ENCODE peak calls at places on chromosomes 12 and 14, in nine cellular contexts. A is suprapubic skin, Y is H1, Z is SK-N-SH, I is spleen, G is GM23338, M is stomach, Q is HepG2, S is GM12878. W is an unnamed sample.

GRCh38 chr12:123384318-123384993 is 524 bp downstream of the KMT5A start:
- DNase-seq in S (no peak), I (peak), Q (no peak), M (no peak), G (peak), A (no peak), Z (peak), Y (no peak), W (no peak)

GRCh38 chr14:58455593-58456265 is 28.2 kb downstream of the KIAA0586 start:
- DNase-seq in Z (no peak), S (no peak), Q (no peak), Y (peak), G (no peak), A (no peak), I (no peak), M (no peak), W (no peak)

GRCh38 chr12:124433906-124434305 is 133.5 kb downstream of the NCOR2 start:
- DNase-seq in S (no peak), Q (no peak), M (no peak), I (no peak), A (no peak), Y (no peak), G (no peak), Z (no peak), W (no peak)

GRCh38 chr14:65035049-65035448 is 48.4 kb downstream of the FNTB start:
- DNase-seq in Z (peak), Y (no peak), M (peak), A (no peak), S (no peak), G (no peak), I (peak), Q (no peak), W (no peak)

GRCh38 chr14:92955381-92955780 is 32.4 kb downstream of the CHGA start:
- DNase-seq in G (no peak), A (no peak), S (no peak), Z (no peak), M (no peak), Q (no peak), Y (no peak), I (no peak), W (no peak)

GRCh38 chr12:108722463-108722862 is 8.9 kb downstream of the CORO1C start:
- DNase-seq in G (no peak), A (no peak), S (no peak), Z (no peak), I (no peak), Q (no peak), Y (no peak), M (no peak), W (no peak)

GRCh38 chr14:90791481-90791880 is 24.7 kb downstream of the TTC7B start:
- DNase-seq in Q (no peak), A (no peak), M (no peak), G (no peak), S (no peak), I (peak), Y (no peak), Z (no peak), W (no peak)

GRCh38 chr12:27498159-27498558 is 25.8 kb upstream of the PPFIBP1 start:
- DNase-seq in M (no peak), Q (no peak), G (no peak), A (no peak), I (no peak), S (peak), Z (no peak), Y (no peak), W (no peak)

GRCh38 chr12:70254225-70254624 is 11.0 kb downstream of the CNOT2 start:
- DNase-seq in Y (no peak), Z (no peak), I (no peak), M (no peak), Q (no peak), A (no peak), G (no peak), S (no peak), W (no peak)

GRCh38 chr12:68440068-68440581 is 108.0 kb upstream of the MDM1 start:
- DNase-seq in M (no peak), Q (no peak), I (no peak), S (no peak), Y (no peak), Z (no peak), G (no peak), A (no peak), W (no peak)

GRCh38 chr14:65850429-65851145 is 438.1 kb downstream of the FUT8 start:
- DNase-seq in I (no peak), S (no peak), Y (no peak), Q (no peak), M (no peak), Z (peak), G (no peak), A (no peak), W (peak)

GRCh38 chr12:77324763-77325468 is 259.5 kb upstream of the E2F7 start:
- DNase-seq in Q (peak), I (peak), G (peak), A (peak), M (peak), Y (peak), S (no peak), Z (peak), W (peak)

GRCh38 chr12:76621582-76622024 is 62.0 kb upstream of the OSBPL8 start:
- DNase-seq in Q (peak), Y (peak), S (peak), A (peak), M (peak), I (no peak), Z (peak), G (peak), W (peak)

GRCh38 chr14:71933026-71933587 is 878 bp downstream of the RGS6 start:
- DNase-seq in I (no peak), Y (no peak), S (no peak), G (peak), Z (no peak), A (no peak), M (no peak), Q (no peak), W (no peak)

GRCh38 chr12:1572731-1573130 is 21.6 kb downstream of the FBXL14 start:
- DNase-seq in M (no peak), Z (no peak), A (no peak), I (no peak), G (no peak), Y (no peak), S (no peak), Q (no peak), W (no peak)

GRCh38 chr14:105448706-105449111 is 25.9 kb upstream of the CRIP2 start:
- DNase-seq in Y (peak), S (no peak), Z (peak), M (peak), A (no peak), Q (peak), I (peak), G (peak), W (peak)

GRCh38 chr14:71138236-71139057 is 231.2 kb downstream of the PCNX1 start:
- DNase-seq in S (no peak), A (no peak), I (no peak), M (no peak), G (no peak), Q (no peak), Y (no peak), Z (no peak), W (no peak)

GRCh38 chr14:56160058-56160457 is 41.8 kb downstream of the PELI2 start:
- DNase-seq in Y (no peak), M (no peak), Z (no peak), G (no peak), I (no peak), Q (no peak), S (no peak), A (no peak), W (no peak)

GRCh38 chr12:88305491-88305890 is 163.4 kb downstream of the TMTC3 start:
- DNase-seq in I (no peak), M (no peak), Z (no peak), Y (no peak), Q (peak), G (no peak), S (no peak), A (no peak), W (no peak)

GRCh38 chr12:72278894-72279293 is 6.7 kb downstream of the TRHDE start:
- DNase-seq in Q (no peak), I (no peak), G (no peak), A (no peak), S (no peak), M (no peak), Z (no peak), Y (no peak), W (no peak)

GRCh38 chr12:24898606-24899005 is 50.3 kb downstream of the BCAT1 start:
- DNase-seq in Z (no peak), Y (no peak), Q (no peak), A (no peak), G (no peak), S (no peak), M (no peak), I (no peak), W (no peak)

GRCh38 chr14:30808576-30808975 is 65.8 kb upstream of the COCH start:
- DNase-seq in Y (no peak), Q (no peak), M (no peak), Z (no peak), I (no peak), S (no peak), G (no peak), A (no peak), W (no peak)

GRCh38 chr12:123134265-123134664 is 16.6 kb downstream of the PITPNM2 start:
- DNase-seq in M (no peak), Q (no peak), S (no peak), Z (no peak), Y (no peak), G (no peak), A (no peak), I (peak), W (no peak)

GRCh38 chr12:94103986-94104385 is 44.4 kb upstream of the PLXNC1 start:
- DNase-seq in I (no peak), A (no peak), G (no peak), Z (no peak), S (no peak), Q (no peak), Y (no peak), M (no peak), W (peak)

GRCh38 chr14:101242442-101243385 is 318.6 kb upstream of the DIO3 start:
- DNase-seq in A (no peak), Z (peak), G (no peak), S (no peak), Y (no peak), Q (no peak), M (no peak), I (peak), W (no peak)

GRCh38 chr14:91098591-91098990 is 15.3 kb upstream of the DGLUCY start:
- DNase-seq in Q (no peak), M (no peak), S (no peak), Y (no peak), I (no peak), A (no peak), Z (no peak), G (no peak), W (no peak)

GRCh38 chr12:25716842-25717241 is 163.8 kb upstream of the LMNTD1 start:
- DNase-seq in A (no peak), Y (no peak), S (no peak), Z (no peak), I (no peak), M (no peak), G (no peak), Q (no peak), W (no peak)

GRCh38 chr12:112528521-112528920 is 109.8 kb downstream of the PTPN11 start:
- DNase-seq in Y (no peak), I (no peak), Q (no peak), Z (no peak), M (no peak), S (no peak), G (no peak), A (no peak), W (no peak)
- TF ChIP-seq POLR2AphosphoS5 in Y (no peak), I (no peak), Q (no peak), Z (no peak), M (no peak), S (no peak), G (no peak), A (no peak), W (no peak)

DNA sequence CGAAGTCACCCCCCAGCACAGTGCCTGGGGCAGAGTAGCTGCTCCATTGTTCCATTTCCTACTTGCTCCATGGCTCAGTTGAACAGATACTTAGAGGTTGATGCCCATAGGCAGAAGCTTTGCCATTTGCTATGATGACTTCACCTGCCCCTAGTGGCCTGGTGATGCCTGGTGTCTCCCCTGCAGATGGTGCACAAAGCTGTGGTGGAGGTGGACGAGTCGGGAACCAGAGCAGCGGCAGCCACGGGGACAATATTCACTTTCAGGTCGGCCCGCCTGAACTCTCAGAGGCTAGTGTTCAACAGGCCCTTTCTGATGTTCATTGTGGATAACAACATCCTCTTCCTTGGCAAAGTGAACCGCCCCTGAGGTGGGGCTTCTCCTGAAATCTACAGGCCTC is 10.6 kb downstream of the SERPINA5 start:
- DNase-seq in I (no peak), G (no peak), Y (no peak), Z (no peak), Q (no peak), A (no peak), S (no peak), M (no peak), W (no peak)
- TF ChIP-seq CTCF in I (no peak), G (no peak), Y (no peak), Z (no peak), Q (peak), A (no peak), S (no peak), M (no peak), W (no peak)

GRCh38 chr12:42957136-42957535 is 367.6 kb upstream of the PRICKLE1 start:
- DNase-seq in S (no peak), G (no peak), Y (no peak), Z (no peak), I (no peak), A (no peak), M (no peak), Q (no peak), W (no peak)

GRCh38 chr12:42958271-42958674 is 368.7 kb upstream of the PRICKLE1 start:
- DNase-seq in I (no peak), Q (no peak), M (no peak), Y (no peak), Z (no peak), G (no peak), A (no peak), S (no peak), W (no peak)

GRCh38 chr12:42962384-42962783 is 372.8 kb upstream of the PRICKLE1 start:
- DNase-seq in Z (peak), Q (no peak), G (no peak), A (no peak), S (no peak), I (no peak), Y (no peak), M (no peak), W (no peak)

GRCh38 chr12:42961395-42961794 is 371.8 kb upstream of the PRICKLE1 start:
- DNase-seq in Q (peak), A (no peak), G (peak), S (no peak), Y (peak), I (no peak), Z (no peak), M (no peak), W (no peak)

DNA sequence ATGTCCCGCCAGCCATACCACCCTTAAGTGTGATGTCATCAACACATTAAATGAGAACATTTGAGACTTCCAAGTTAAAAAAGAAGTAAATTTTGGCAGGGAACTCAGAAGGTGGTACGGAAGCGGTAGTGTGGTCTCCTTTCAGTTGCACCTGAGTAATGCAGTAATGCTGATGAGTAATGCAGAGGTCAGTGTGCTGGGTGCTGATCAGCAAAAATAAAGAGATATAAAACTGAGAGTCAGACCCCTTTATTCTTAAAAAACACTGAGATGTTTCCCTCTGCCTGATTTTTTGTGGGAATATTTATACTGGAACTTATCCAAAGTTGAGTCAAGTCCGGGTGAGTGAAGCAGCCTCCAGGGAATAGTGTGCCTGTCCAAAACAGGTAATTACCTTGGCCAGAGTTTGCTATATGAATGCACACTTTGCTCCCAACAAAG is 370.6 kb upstream of the PRICKLE1 start:
- DNase-seq in A (no peak), M (no peak), Y (no peak), Q (no peak), G (no peak), I (no peak), S (no peak), Z (no peak), W (no peak)
- TF ChIP-seq POLR2AphosphoS5 in A (no peak), M (no peak), Y (no peak), Q (no peak), G (no peak), I (no peak), S (no peak), Z (no peak), W (no peak)

DNA sequence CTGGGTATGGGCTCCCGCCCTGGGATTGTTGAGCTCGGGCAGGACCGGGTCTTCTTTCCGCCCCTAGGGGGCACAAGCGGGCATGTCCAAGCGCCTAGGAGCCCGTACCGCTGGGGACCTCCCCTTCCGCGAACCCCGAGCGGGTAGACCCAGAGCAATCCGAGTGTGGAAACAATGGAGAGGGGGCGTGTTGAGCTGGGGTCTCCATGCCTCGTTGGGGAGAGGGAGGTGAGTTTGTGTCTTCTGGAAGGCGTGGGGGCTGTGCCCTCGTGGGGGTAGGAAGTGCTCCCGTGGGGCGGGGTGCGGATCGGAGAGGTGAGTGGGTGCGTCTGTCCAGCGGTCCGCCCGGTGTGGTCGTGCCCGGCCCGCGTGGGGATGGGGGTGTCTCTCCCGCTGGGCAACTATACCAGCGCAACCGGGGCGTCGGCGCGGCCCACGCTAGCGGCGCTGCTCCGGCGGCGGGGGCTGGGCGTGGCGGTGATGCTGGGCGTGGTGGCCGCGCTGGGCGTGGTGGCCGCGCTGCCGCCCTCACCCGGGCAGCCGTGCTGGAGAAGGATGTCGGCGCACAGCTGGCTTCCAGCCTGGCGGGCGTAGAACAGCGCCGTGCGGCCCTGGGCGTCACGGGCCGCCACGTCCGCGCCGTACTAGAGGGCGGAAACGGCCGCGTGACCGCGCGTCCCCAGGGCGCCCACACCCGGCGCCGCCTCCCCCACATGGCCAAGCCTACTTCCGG is 12.2 kb downstream of the AGAP2 start:
- DNase-seq in Z (peak), A (peak), G (peak), Q (peak), Y (peak), I (peak), M (peak), S (no peak), W (peak)
- TF ChIP-seq CTCF in Z (peak), A (peak), G (peak), Q (peak), Y (peak), I (peak), M (no peak), S (no peak), W (peak)

GRCh38 chr12:21472197-21472596 is 29.2 kb downstream of the RECQL start:
- DNase-seq in A (no peak), Z (no peak), M (no peak), G (no peak), Y (no peak), S (no peak), I (no peak), Q (no peak), W (no peak)
- TF ChIP-seq POLR2AphosphoS5 in A (no peak), Z (no peak), M (no peak), G (no peak), Y (no peak), S (peak), I (no peak), Q (no peak), W (no peak)

GRCh38 chr12:53172352-53172751 is 8.2 kb upstream of the ZNF740 start:
- DNase-seq in M (no peak), I (no peak), S (no peak), Z (no peak), G (no peak), Q (no peak), A (no peak), Y (no peak), W (no peak)

GRCh38 chr12:53170876-53171724 is 9.4 kb upstream of the ZNF740 start:
- DNase-seq in M (peak), Z (no peak), S (no peak), I (no peak), Q (no peak), Y (no peak), A (no peak), G (no peak), W (no peak)

GRCh38 chr12:53171725-53172329 is 8.7 kb upstream of the ZNF740 start:
- DNase-seq in S (no peak), A (no peak), Y (no peak), M (no peak), G (no peak), I (no peak), Q (peak), Z (peak), W (no peak)

GRCh38 chr12:53169644-53170043 is 10.9 kb upstream of the ZNF740 start:
- DNase-seq in G (no peak), A (no peak), Y (no peak), I (no peak), M (peak), S (no peak), Q (no peak), Z (no peak), W (no peak)

GRCh38 chr12:53170245-53170644 is 10.3 kb upstream of the ZNF740 start:
- DNase-seq in A (no peak), Q (no peak), Z (no peak), S (no peak), M (peak), G (no peak), Y (no peak), I (no peak), W (no peak)
- TF ChIP-seq CTCF in A (no peak), Q (no peak), Z (no peak), S (no peak), M (no peak), G (no peak), Y (no peak), I (no peak), W (no peak)